ENCODE peak calls at places on chromosomes 13 and 19, in five cellular contexts. N, U, S, J and M are unnamed samples.

GRCh38 chr13:95643009-95643408 is 1.5 kb downstream of the DZIP1 start:
- DNase-seq in U (no peak), S (no peak), N (no peak), J (no peak), M (no peak)

GRCh38 chr19:5934779-5935472 is 20.9 kb downstream of the CAPS start:
- DNase-seq in U (peak; percentile 84), S (no peak), J (no peak), N (no peak), M (no peak)

GRCh38 chr13:50419896-50420295 is 404.7 kb downstream of the KCNRG start:
- DNase-seq in N (no peak), J (no peak), S (no peak), U (no peak), M (no peak)

GRCh38 chr13:103788061-103788652 is 721.9 kb upstream of the SLC10A2 start:
- DNase-seq in N (no peak), J (no peak), U (no peak), S (no peak), M (no peak)

GRCh38 chr13:69319659-69320058 is 788.0 kb upstream of the ATXN8OS start:
- DNase-seq in J (no peak), N (no peak), U (no peak), S (no peak), M (no peak)

GRCh38 chr19:48991823-48992570 is 1.1 kb downstream of the GYS1 start:
- DNase-seq in N (peak; percentile 78), S (no peak), U (peak; percentile 62), J (no peak), M (peak; percentile 5)

GRCh38 chr13:109243311-109243951 is 543.0 kb downstream of the IRS2 start:
- DNase-seq in J (no peak), U (peak; percentile 65), S (no peak), N (no peak), M (no peak)

GRCh38 chr13:31538067-31539042 is 201.0 kb upstream of the RXFP2 start:
- DNase-seq in U (no peak), J (no peak), N (peak; percentile 25), S (no peak), M (no peak)

GRCh38 chr13:75587679-75588078 is 38.1 kb downstream of the UCHL3 start:
- DNase-seq in S (no peak), J (no peak), U (no peak), N (no peak), M (no peak)

GRCh38 chr19:40090256-40091204 is at the start of gene ZNF780A:
- DNase-seq in S (peak; percentile 79), J (peak; percentile 80), U (peak; percentile 24), N (peak; percentile 95), M (peak; percentile 79)

GRCh38 chr19:18001837-18002345 is 6.1 kb upstream of the ARRDC2 start:
- DNase-seq in N (no peak), J (no peak), S (no peak), U (no peak), M (no peak)

GRCh38 chr13:50080158-50080855 is 65.1 kb downstream of the KCNRG start:
- DNase-seq in U (no peak), N (peak; percentile 41), J (peak; percentile 38), S (peak; percentile 14), M (peak; percentile 36)

GRCh38 chr13:98270819-98271218 is 93.8 kb upstream of the RNF113B start:
- DNase-seq in J (no peak), U (no peak), N (no peak), S (no peak), M (no peak)

GRCh38 chr19:8466018-8466417 is 21.2 kb downstream of the HNRNPM start:
- DNase-seq in J (no peak), N (no peak), U (peak; percentile 73), S (no peak), M (no peak)

GRCh38 chr19:9828551-9829063 is 889 bp downstream of the UBL5 start:
- DNase-seq in N (no peak), S (no peak), U (no peak), J (no peak), M (no peak)

GRCh38 chr13:76936736-76937135 is 11.6 kb upstream of the ACOD1 start:
- DNase-seq in U (no peak), S (no peak), N (no peak), J (no peak), M (no peak)